ENCODE peak calls at places on chromosome 6, in four cellular contexts. Z is IMR-90, L is NT2/D1, F is HCT116. W is an unnamed sample.

GRCh38 chr6:27667651-27668441 is 194.9 kb upstream of the ZNF184 start:
- DNase-seq in Z (no peak), L (no peak), F (no peak), W (no peak)

GRCh38 chr6:125658759-125659431 is 90.5 kb upstream of the HEY2 start:
- DNase-seq in Z (no peak), L (no peak), F (no peak), W (no peak)

GRCh38 chr6:5246870-5247161 is 13.9 kb downstream of the LYRM4 start:
- DNase-seq in Z (no peak), L (no peak), F (no peak), W (no peak)

GRCh38 chr6:107118976-107119375 is 3.7 kb upstream of the BEND3 start:
- DNase-seq in Z (no peak), L (no peak), F (no peak), W (no peak)

GRCh38 chr6:11614534-11615213 is 77.1 kb downstream of the TMEM170B start:
- DNase-seq in Z (no peak), L (no peak), F (no peak), W (no peak)

GRCh38 chr6:10582774-10583508 is 61.8 kb downstream of the GCNT2 start:
- DNase-seq in Z (no peak), L (no peak), F (no peak), W (no peak)

GRCh38 chr6:41464481-41464880 is 81.7 kb upstream of the FOXP4 start:
- DNase-seq in Z (peak), L (no peak), F (no peak), W (no peak)

GRCh38 chr6:31799781-31800180 is 4.2 kb upstream of the VARS1 start:
- DNase-seq in Z (no peak), L (no peak), F (no peak), W (no peak)

GRCh38 chr6:23705691-23706090 is 420.3 kb upstream of the NRSN1 start:
- DNase-seq in Z (no peak), L (no peak), F (no peak), W (no peak)

GRCh38 chr6:9933674-9934073 is 481.2 kb downstream of the TFAP2A start:
- DNase-seq in Z (no peak), L (no peak), F (no peak), W (no peak)

GRCh38 chr6:21678990-21679389 is 85.4 kb downstream of the SOX4 start:
- DNase-seq in Z (peak), L (no peak), F (no peak), W (no peak)

GRCh38 chr6:167116109-167116837 is 6.6 kb upstream of the CCR6 start:
- DNase-seq in Z (no peak), L (no peak), F (no peak), W (no peak)

GRCh38 chr6:110746680-110747079 is 68.6 kb downstream of the CDK19 start:
- DNase-seq in Z (no peak), L (no peak), F (no peak), W (no peak)

GRCh38 chr6:4030672-4031071 is 48.3 kb downstream of the FAM217A start:
- DNase-seq in Z (no peak), L (no peak), F (no peak), W (no peak)

GRCh38 chr6:40695750-40696415 is 108.7 kb upstream of the LRFN2 start:
- DNase-seq in Z (no peak), L (no peak), F (no peak), W (no peak)

GRCh38 chr6:150072201-150072600 is 3.3 kb upstream of the ULBP3 start:
- DNase-seq in Z (peak), L (no peak), F (peak), W (no peak)

GRCh38 chr6:31493875-31494694 is 3.9 kb upstream of the MICB start:
- DNase-seq in Z (peak), L (peak), F (peak), W (peak)

GRCh38 chr6:1864496-1864895 is 254.8 kb downstream of the FOXC1 start:
- DNase-seq in Z (no peak), L (no peak), F (no peak), W (no peak)

GRCh38 chr6:124964764-124965105 is 2.5 kb downstream of the RNF217 start:
- DNase-seq in Z (no peak), L (no peak), F (no peak), W (no peak)

GRCh38 chr6:16760536-16761468 is at the start of gene ATXN1:
- DNase-seq in Z (peak), L (no peak), F (no peak), W (peak)

GRCh38 chr6:140003217-140003616 is 628.8 kb upstream of the CITED2 start:
- DNase-seq in Z (no peak), L (peak), F (no peak), W (peak)

GRCh38 chr6:44128020-44128917 is 915 bp downstream of the TMEM63B start:
- DNase-seq in Z (no peak), L (no peak), F (no peak), W (no peak)

GRCh38 chr6:132218063-132218696 is 183.1 kb downstream of the MOXD1 start:
- DNase-seq in Z (peak), L (no peak), F (peak), W (no peak)

GRCh38 chr6:63510353-63510686 is 62.0 kb upstream of the LOC128125822 start:
- DNase-seq in Z (no peak), L (no peak), F (no peak), W (no peak)

GRCh38 chr6:37130704-37131103 is 39.2 kb upstream of the PIM1 start:
- DNase-seq in Z (peak), L (no peak), F (no peak), W (no peak)

GRCh38 chr6:132247381-132248159 is 153.7 kb downstream of the MOXD1 start:
- DNase-seq in Z (peak), L (no peak), F (no peak), W (no peak)

GRCh38 chr6:24569811-24570210 is 75.0 kb downstream of the ALDH5A1 start:
- DNase-seq in Z (no peak), L (no peak), F (no peak), W (no peak)

GRCh38 chr6:130362128-130362527 is 3.7 kb upstream of the TMEM200A start:
- DNase-seq in Z (no peak), L (no peak), F (no peak), W (peak)

GRCh38 chr6:22886881-22887581 is 317.7 kb downstream of the HDGFL1 start:
- DNase-seq in Z (peak), L (no peak), F (no peak), W (no peak)

GRCh38 chr6:3259491-3259958 is 778 bp downstream of the PSMG4 start:
- DNase-seq in Z (peak), L (no peak), F (no peak), W (no peak)

GRCh38 chr6:112311950-112312547 is 35.1 kb upstream of the RFPL4B start:
- DNase-seq in Z (peak), L (no peak), F (no peak), W (no peak)
- H3K9ac ChIP-seq in Z (no peak), L (no peak), F (no peak), W (no peak)

GRCh38 chr6:85458782-85459181 is 8.9 kb downstream of the NT5E start:
- DNase-seq in Z (no peak), L (no peak), F (no peak), W (no peak)
- H3K9ac ChIP-seq in Z (no peak), L (no peak), F (peak), W (no peak)

DNA sequence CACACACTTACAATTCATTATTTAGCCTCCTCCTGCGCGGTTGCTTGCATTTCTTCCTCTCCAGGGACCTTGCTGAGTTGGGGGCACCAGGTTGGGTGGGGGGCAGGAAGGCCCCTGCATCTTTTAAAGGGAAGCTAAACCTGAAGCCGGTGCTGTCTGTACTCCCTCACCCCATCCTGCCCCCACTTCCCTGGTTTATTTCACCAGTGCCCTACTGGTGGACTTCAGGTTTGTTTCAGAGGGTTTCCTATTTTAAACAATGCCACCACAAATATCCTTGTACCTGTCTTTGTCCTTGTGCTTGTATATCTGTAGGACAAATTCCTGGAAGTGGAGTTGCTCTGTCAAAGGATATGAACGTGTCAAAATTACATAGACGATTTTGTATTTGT is 21.0 kb downstream of the PTK7 start:
- DNase-seq in Z (no peak), L (no peak), F (no peak), W (no peak)
- H3K9ac ChIP-seq in Z (no peak), L (no peak), F (peak), W (no peak)

GRCh38 chr6:25899580-25900408 is 25.8 kb upstream of the SLC17A3 start:
- DNase-seq in Z (no peak), L (no peak), F (no peak), W (no peak)
- H3K9ac ChIP-seq in Z (no peak), L (no peak), F (no peak), W (no peak)